ENCODE peak calls at places on chromosomes 7 and 10, in eight cellular contexts. Q, W, F, V, G, E, M and K are unnamed samples.

GRCh38 chr7:75866497-75867389 is 12.1 kb upstream of the RHBDD2 start:
- DNase-seq in G (peak; percentile 86), V (peak; percentile 76), E (peak; percentile 54), M (peak; percentile 49), Q (no peak), W (peak; percentile 81), F (no peak), K (peak; percentile 55)

GRCh38 chr7:120184866-120185265 is 88.1 kb upstream of the KCND2 start:
- DNase-seq in F (no peak), W (no peak), E (no peak), G (no peak), M (no peak), Q (no peak), V (no peak), K (no peak)

GRCh38 chr7:20030915-20031362 is 186.2 kb downstream of the MACC1 start:
- DNase-seq in Q (no peak), W (peak; percentile 14), V (peak; percentile 17), E (no peak), F (no peak), G (no peak), M (no peak), K (no peak)

GRCh38 chr10:124999433-125000365 is 57.8 kb downstream of the ZRANB1 start:
- DNase-seq in Q (peak; percentile 81), V (no peak), E (peak; percentile 17), G (peak; percentile 27), W (peak; percentile 77), F (peak; percentile 93), M (no peak), K (no peak)

GRCh38 chr10:69222157-69223027 is 2.3 kb downstream of the HKDC1 start:
- DNase-seq in E (peak; percentile 92), W (peak; percentile 76), G (peak; percentile 57), M (peak; percentile 48), F (no peak), Q (no peak), V (peak; percentile 96), K (peak; percentile 62)

GRCh38 chr10:22573820-22574569 is 140.4 kb downstream of the PIP4K2A start:
- DNase-seq in V (peak; percentile 25), Q (no peak), F (no peak), W (peak; percentile 45), E (no peak), M (no peak), G (peak; percentile 27), K (no peak)

GRCh38 chr10:53109320-53109719 is 336.7 kb upstream of the MBL2 start:
- DNase-seq in Q (no peak), W (no peak), F (no peak), E (no peak), M (no peak), G (no peak), V (no peak), K (no peak)

GRCh38 chr10:58782876-58783859 is 270.5 kb downstream of the BICC1 start:
- DNase-seq in M (no peak), W (peak; percentile 88), E (no peak), Q (no peak), G (no peak), F (no peak), V (peak; percentile 20), K (no peak)

GRCh38 chr7:28470344-28470743 is 58.0 kb downstream of the CREB5 start:
- DNase-seq in Q (no peak), M (no peak), E (no peak), F (no peak), V (no peak), W (no peak), G (no peak), K (no peak)

GRCh38 chr7:81470084-81470723 is 299.6 kb downstream of the HGF start:
- DNase-seq in W (peak; percentile 87), Q (no peak), M (peak; percentile 70), F (no peak), E (peak; percentile 82), G (peak; percentile 53), V (peak; percentile 73), K (peak; percentile 56)

GRCh38 chr10:15211464-15211979 is 43.0 kb upstream of the NMT2 start:
- DNase-seq in M (no peak), Q (no peak), F (no peak), W (peak; percentile 66), E (no peak), V (peak; percentile 59), G (no peak), K (no peak)

GRCh38 chr10:69936091-69936490 is 116.6 kb upstream of the MACROH2A2 start:
- DNase-seq in W (no peak), V (no peak), Q (no peak), E (no peak), F (no peak), M (no peak), G (no peak), K (no peak)

GRCh38 chr10:80072584-80072983 is 5.9 kb upstream of the TMEM254 start:
- DNase-seq in W (no peak), M (no peak), F (no peak), Q (no peak), E (no peak), V (no peak), G (no peak), K (no peak)

GRCh38 chr10:87691515-87692070 is 31.9 kb downstream of the PAPSS2 start:
- DNase-seq in E (no peak), F (no peak), Q (no peak), G (no peak), M (no peak), V (peak; percentile 42), W (no peak), K (no peak)

GRCh38 chr10:59611048-59611447 is 98.6 kb downstream of the SLC16A9 start:
- DNase-seq in W (no peak), F (no peak), M (no peak), Q (no peak), V (no peak), G (no peak), E (no peak), K (no peak)

GRCh38 chr10:22479419-22479818 is 134.1 kb downstream of the SPAG6 start:
- DNase-seq in V (peak; percentile 27), Q (peak; percentile 54), E (no peak), F (no peak), M (no peak), G (no peak), W (peak; percentile 20), K (no peak)

GRCh38 chr10:125722811-125723210 is 3.3 kb downstream of the EDRF1 start:
- DNase-seq in W (no peak), Q (no peak), V (no peak), F (no peak), G (no peak), M (no peak), E (no peak), K (no peak)

DNA sequence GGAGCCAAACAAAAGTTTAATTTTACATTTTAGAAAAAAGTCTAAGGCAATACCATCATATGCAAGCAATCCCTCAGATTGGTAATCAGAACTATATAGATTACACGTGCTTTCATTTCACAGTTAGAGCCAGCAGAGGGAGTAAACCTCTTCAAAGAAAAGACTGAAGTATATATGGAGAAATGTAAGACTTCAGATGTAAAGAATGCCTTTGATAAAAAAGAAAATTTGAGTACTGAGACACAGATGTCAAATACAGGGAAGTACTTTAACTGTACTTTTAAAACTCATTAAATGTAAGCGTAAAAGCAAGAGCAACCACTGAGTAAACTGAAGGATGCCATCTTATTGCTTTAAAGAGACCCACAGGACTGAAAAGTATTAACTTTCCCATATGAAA is 101.4 kb upstream of the FAM133B start:
- DNase-seq in Q (no peak), G (peak; percentile 43), V (peak; percentile 72), E (no peak), W (peak; percentile 78), F (no peak), M (no peak), K (peak; percentile 44)
- TF ChIP-seq CTCF in Q (peak; percentile 74), G (peak; percentile 82), V (peak; percentile 56), E (peak; percentile 54), W (peak; percentile 60), F (no peak), M (peak; percentile 77), K (no peak)

DNA sequence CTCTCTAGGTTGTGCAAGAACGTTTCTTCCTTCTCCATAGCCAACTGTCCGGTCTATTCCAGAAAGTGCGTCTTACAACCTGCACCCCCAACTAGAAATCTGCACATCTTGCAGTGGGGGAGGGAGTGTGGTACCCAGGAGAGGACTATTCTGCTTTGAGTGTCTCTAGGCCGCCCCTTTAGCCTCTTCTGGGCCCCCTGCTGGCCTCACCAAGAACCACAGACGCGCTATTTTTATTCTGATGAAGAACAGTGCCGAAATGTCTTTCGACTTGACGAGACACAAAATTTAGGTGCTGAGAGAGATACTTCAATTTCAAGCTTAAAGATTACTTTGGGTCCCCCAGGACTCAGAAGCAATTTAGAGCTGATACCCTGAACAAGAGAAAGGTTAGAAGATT is 1.0 kb downstream of the CNPY1 start:
- DNase-seq in V (no peak), W (no peak), F (no peak), Q (no peak), E (no peak), M (no peak), G (no peak), K (no peak)
- TF ChIP-seq CTCF in V (no peak), W (peak; percentile 7), F (no peak), Q (no peak), E (no peak), M (peak; percentile 40), G (peak; percentile 40), K (no peak)

DNA sequence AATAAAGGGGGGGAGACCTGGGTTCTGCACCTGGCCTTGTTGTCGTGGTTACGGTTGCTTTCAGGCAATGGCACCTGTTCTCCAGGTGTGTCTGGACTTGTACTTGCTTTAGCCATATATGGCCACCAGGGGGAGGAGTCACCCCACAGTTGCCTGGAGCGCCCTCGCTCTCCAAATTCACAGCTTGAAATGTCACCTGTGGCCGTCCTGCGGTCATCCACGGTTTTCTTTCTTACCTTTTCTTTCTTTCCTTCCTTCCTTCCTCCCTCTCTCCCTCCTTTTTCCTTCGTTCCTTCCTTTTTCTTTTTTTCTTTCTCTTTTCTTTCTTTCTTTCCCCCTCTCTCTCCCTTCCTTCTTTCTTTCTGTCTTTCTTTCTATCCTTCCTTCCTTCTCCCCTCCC is 157.2 kb upstream of the ZNF92 start:
- DNase-seq in E (peak; percentile 61), V (peak; percentile 75), Q (no peak), M (peak; percentile 32), W (peak; percentile 41), G (peak; percentile 20), F (no peak), K (peak; percentile 74)
- TF ChIP-seq CTCF in E (peak; percentile 67), V (peak; percentile 83), Q (peak; percentile 76), M (peak; percentile 87), W (peak; percentile 51), G (peak; percentile 80), F (no peak), K (peak; percentile 72)

GRCh38 chr10:34762156-34762555 is 52.9 kb downstream of the PARD3 start:
- DNase-seq in M (no peak), Q (no peak), G (no peak), E (no peak), V (no peak), F (no peak), W (no peak), K (no peak)

GRCh38 chr10:34761443-34761842 is 53.7 kb downstream of the PARD3 start:
- DNase-seq in V (no peak), F (no peak), G (no peak), Q (no peak), W (no peak), M (no peak), E (no peak), K (no peak)

GRCh38 chr10:34764347-34764991 is 50.6 kb downstream of the PARD3 start:
- DNase-seq in F (no peak), G (no peak), W (no peak), M (no peak), E (no peak), V (no peak), Q (no peak), K (no peak)

GRCh38 chr10:34760606-34761005 is 54.5 kb downstream of the PARD3 start:
- DNase-seq in V (peak; percentile 81), F (no peak), M (no peak), Q (no peak), G (no peak), E (no peak), W (no peak), K (no peak)

GRCh38 chr10:34762603-34763299 is 52.3 kb downstream of the PARD3 start:
- DNase-seq in G (no peak), E (no peak), Q (no peak), M (no peak), W (no peak), F (no peak), V (no peak), K (no peak)
- TF ChIP-seq CTCF in G (no peak), E (no peak), Q (no peak), M (peak; percentile 23), W (no peak), F (no peak), V (no peak), K (no peak)